ENCODE peak calls at places on chromosomes 1 and 21, in six cellular contexts. N is CD8-positive, alpha-beta T cell; Q is AG09319; F is hepatic stellate cell; Y is CD4-positive, CD25-positive, alpha-beta regulatory T cell; X is iPS-NIHi11. V is an unnamed sample.
A peak's percentile ranks its signal among the peaks of the same experiment; 100 is the strongest.

GRCh38 chr1:150194381-150195031 is 41.4 kb downstream of the ANP32E start:
- DNase-seq in N (no peak), Q (no peak), F (peak; percentile 22), Y (no peak), X (no peak), V (no peak)

GRCh38 chr1:33502726-33503125 is 30.3 kb downstream of the ZSCAN20 start:
- DNase-seq in N (no peak), Q (no peak), F (no peak), Y (no peak), X (no peak), V (no peak)

GRCh38 chr1:94025383-94026340 is 95.3 kb downstream of the ABCA4 start:
- DNase-seq in N (no peak), Q (no peak), F (peak; percentile 74), Y (no peak), X (peak; percentile 69), V (peak; percentile 18)

GRCh38 chr1:227318003-227318851 is at the start of gene CDC42BPA:
- DNase-seq in N (peak; percentile 3), Q (peak; percentile 71), F (peak; percentile 92), Y (peak; percentile 5), X (peak; percentile 91), V (peak; percentile 87)

GRCh38 chr1:212973899-212974298 is 23.6 kb downstream of the VASH2 start:
- DNase-seq in N (no peak), Q (no peak), F (no peak), Y (no peak), X (no peak), V (no peak)

GRCh38 chr1:159088050-159088449 is 11.5 kb upstream of the AIM2 start:
- DNase-seq in N (no peak), Q (peak; percentile 31), F (peak; percentile 31), Y (no peak), X (no peak), V (peak; percentile 60)

GRCh38 chr1:2481885-2482284 is 5.8 kb downstream of the PLCH2 start:
- DNase-seq in N (no peak), Q (no peak), F (no peak), Y (no peak), X (no peak), V (no peak)

GRCh38 chr1:22210636-22211035 is 67.7 kb upstream of the WNT4 start:
- DNase-seq in N (no peak), Q (no peak), F (no peak), Y (no peak), X (no peak), V (no peak)

GRCh38 chr1:193434319-193434718 is 247.9 kb upstream of the B3GALT2 start:
- DNase-seq in N (no peak), Q (no peak), F (peak; percentile 19), Y (no peak), X (no peak), V (no peak)

GRCh38 chr1:192475970-192476369 is 99.6 kb upstream of the RGS1 start:
- DNase-seq in N (no peak), Q (no peak), F (no peak), Y (no peak), X (no peak), V (no peak)

GRCh38 chr1:76073471-76073870 is 1.1 kb upstream of the ST6GALNAC3 start:
- DNase-seq in N (no peak), Q (no peak), F (peak; percentile 61), Y (no peak), X (no peak), V (no peak)

GRCh38 chr1:233518344-233518743 is 95.6 kb upstream of the KCNK1 start:
- DNase-seq in N (no peak), Q (no peak), F (no peak), Y (no peak), X (peak; percentile 69), V (no peak)

GRCh38 chr1:222634180-222635013 is 16.5 kb downstream of the MIA3 start:
- DNase-seq in N (peak; percentile 53), Q (peak; percentile 81), F (peak; percentile 24), Y (peak; percentile 64), X (peak; percentile 74), V (peak; percentile 64)

GRCh38 chr1:70916028-70916427 is 131.6 kb downstream of the PTGER3 start:
- DNase-seq in N (no peak), Q (no peak), F (no peak), Y (no peak), X (no peak), V (no peak)

GRCh38 chr1:36446261-36446660 is 4.0 kb downstream of the OSCP1 start:
- DNase-seq in N (no peak), Q (no peak), F (no peak), Y (no peak), X (peak; percentile 55), V (peak; percentile 60)

GRCh38 chr21:45768741-45769049 is 125.2 kb downstream of the PCBP3 start:
- DNase-seq in N (no peak), Q (no peak), F (no peak), Y (no peak), X (peak; percentile 39), V (no peak)

GRCh38 chr1:163035791-163036249 is 33.3 kb upstream of the RGS4 start:
- DNase-seq in N (no peak), Q (peak; percentile 25), F (peak; percentile 27), Y (no peak), X (peak; percentile 23), V (no peak)

GRCh38 chr1:60571811-60572210 is 498.2 kb upstream of the C1orf87 start:
- DNase-seq in N (no peak), Q (peak; percentile 56), F (no peak), Y (no peak), X (no peak), V (no peak)

GRCh38 chr1:170967042-170967910 is 31.9 kb downstream of the MROH9 start:
- DNase-seq in N (no peak), Q (peak; percentile 18), F (peak; percentile 8), Y (no peak), X (peak; percentile 30), V (no peak)

GRCh38 chr1:29516063-29516820 is 279.9 kb downstream of the PTPRU start:
- DNase-seq in N (no peak), Q (no peak), F (no peak), Y (no peak), X (no peak), V (no peak)

GRCh38 chr1:67105508-67105907 is 29.3 kb downstream of the C1orf141 start:
- DNase-seq in N (no peak), Q (no peak), F (no peak), Y (no peak), X (no peak), V (no peak)

GRCh38 chr1:44489481-44489880 is 84.4 kb downstream of the RNF220 start:
- DNase-seq in N (no peak), Q (no peak), F (peak; percentile 14), Y (no peak), X (no peak), V (no peak)